ENCODE peak calls at places on chromosomes 1 and 21, in seven cellular contexts. U is left lung, T is GM23248, V is heart left ventricle, P is uterus, O is body of pancreas, S is left ventricle myocardium inferior. L is an unnamed sample.
A peak's percentile ranks its signal among the peaks of the same experiment; 100 is the strongest.

GRCh38 chr21:20997633-20998455 is at the start of gene NCAM2:
- DNase-seq in P (peak; percentile 46), U (peak; percentile 89), S (peak; percentile 79), O (peak; percentile 77), T (peak; percentile 82), V (peak; percentile 72), L (peak; percentile 16)

GRCh38 chr1:12047120-12047876 is 15.8 kb upstream of the TNFRSF8 start:
- DNase-seq in P (no peak), O (no peak), T (peak; percentile 35), U (no peak), V (no peak), S (no peak), L (no peak)

GRCh38 chr21:44837537-44837936 is 19.7 kb upstream of the SUMO3 start:
- DNase-seq in P (no peak), V (no peak), T (no peak), U (no peak), S (no peak), O (no peak), L (no peak)

GRCh38 chr1:19203440-19203839 is 6.6 kb downstream of the UBR4 start:
- DNase-seq in V (peak; percentile 49), P (no peak), T (peak; percentile 95), U (no peak), O (peak; percentile 72), S (no peak), L (peak; percentile 70)

GRCh38 chr21:33230518-33231324 is 983 bp downstream of the IFNAR2 start:
- DNase-seq in U (peak; percentile 82), S (peak; percentile 63), T (peak; percentile 84), O (peak; percentile 50), P (peak; percentile 44), V (peak; percentile 60), L (peak; percentile 60)

GRCh38 chr1:47794081-47794480 is 203.1 kb downstream of the TRABD2B start:
- DNase-seq in P (no peak), S (no peak), U (no peak), V (no peak), T (no peak), O (no peak), L (no peak)

GRCh38 chr1:178512566-178513277 is at the start of gene TEX35:
- DNase-seq in O (no peak), P (no peak), V (no peak), S (no peak), T (no peak), U (no peak), L (no peak)

GRCh38 chr1:76086109-76086508 is 11.6 kb downstream of the ST6GALNAC3 start:
- DNase-seq in P (no peak), S (no peak), V (no peak), T (no peak), U (no peak), O (no peak), L (no peak)

GRCh38 chr1:168121314-168122029 is 15.3 kb downstream of the GPR161 start:
- DNase-seq in V (peak; percentile 86), O (peak; percentile 74), P (peak; percentile 92), T (peak; percentile 79), U (no peak), S (peak; percentile 83), L (no peak)

GRCh38 chr1:212964102-212964501 is 13.8 kb downstream of the VASH2 start:
- DNase-seq in V (no peak), U (no peak), T (no peak), P (no peak), S (no peak), O (no peak), L (no peak)

GRCh38 chr1:70358921-70359564 is 4.5 kb upstream of the ANKRD13C start:
- DNase-seq in P (no peak), T (peak; percentile 68), U (no peak), V (no peak), O (no peak), S (no peak), L (peak; percentile 18)

GRCh38 chr21:39003982-39004775 is 179.1 kb downstream of the PSMG1 start:
- DNase-seq in P (no peak), V (no peak), S (no peak), T (peak; percentile 94), U (no peak), O (peak; percentile 43), L (no peak)

GRCh38 chr1:225488671-225489070 is 60.8 kb upstream of the LBR start:
- DNase-seq in O (no peak), U (no peak), T (no peak), V (no peak), S (no peak), P (no peak), L (no peak)

GRCh38 chr1:11563560-11564069 is 84.7 kb downstream of the DISP3 start:
- DNase-seq in V (no peak), U (no peak), P (no peak), S (no peak), T (peak; percentile 36), O (no peak), L (no peak)

GRCh38 chr1:200379940-200380588 is 29.8 kb downstream of the ZNF281 start:
- DNase-seq in T (no peak), U (no peak), O (no peak), V (no peak), P (no peak), S (no peak), L (no peak)
- H3K27ac ChIP-seq in T (peak overlapping the region; percentile 51), U (no peak overlapping the region), O (no peak overlapping the region), V (no peak overlapping the region), P (no peak overlapping the region), S (no peak overlapping the region), L (peak overlapping the region; percentile 87)

GRCh38 chr1:164671597-164672327 is 112.8 kb downstream of the PBX1 start:
- DNase-seq in S (no peak), P (no peak), V (no peak), T (peak; percentile 69), U (no peak), O (no peak), L (no peak)
- H3K27ac ChIP-seq in S (no peak overlapping the region), P (peak overlapping the region; percentile 68), V (no peak overlapping the region), T (peak overlapping the region; percentile 4), U (no peak overlapping the region), O (peak overlapping the region; percentile 9), L (no peak overlapping the region)

DNA sequence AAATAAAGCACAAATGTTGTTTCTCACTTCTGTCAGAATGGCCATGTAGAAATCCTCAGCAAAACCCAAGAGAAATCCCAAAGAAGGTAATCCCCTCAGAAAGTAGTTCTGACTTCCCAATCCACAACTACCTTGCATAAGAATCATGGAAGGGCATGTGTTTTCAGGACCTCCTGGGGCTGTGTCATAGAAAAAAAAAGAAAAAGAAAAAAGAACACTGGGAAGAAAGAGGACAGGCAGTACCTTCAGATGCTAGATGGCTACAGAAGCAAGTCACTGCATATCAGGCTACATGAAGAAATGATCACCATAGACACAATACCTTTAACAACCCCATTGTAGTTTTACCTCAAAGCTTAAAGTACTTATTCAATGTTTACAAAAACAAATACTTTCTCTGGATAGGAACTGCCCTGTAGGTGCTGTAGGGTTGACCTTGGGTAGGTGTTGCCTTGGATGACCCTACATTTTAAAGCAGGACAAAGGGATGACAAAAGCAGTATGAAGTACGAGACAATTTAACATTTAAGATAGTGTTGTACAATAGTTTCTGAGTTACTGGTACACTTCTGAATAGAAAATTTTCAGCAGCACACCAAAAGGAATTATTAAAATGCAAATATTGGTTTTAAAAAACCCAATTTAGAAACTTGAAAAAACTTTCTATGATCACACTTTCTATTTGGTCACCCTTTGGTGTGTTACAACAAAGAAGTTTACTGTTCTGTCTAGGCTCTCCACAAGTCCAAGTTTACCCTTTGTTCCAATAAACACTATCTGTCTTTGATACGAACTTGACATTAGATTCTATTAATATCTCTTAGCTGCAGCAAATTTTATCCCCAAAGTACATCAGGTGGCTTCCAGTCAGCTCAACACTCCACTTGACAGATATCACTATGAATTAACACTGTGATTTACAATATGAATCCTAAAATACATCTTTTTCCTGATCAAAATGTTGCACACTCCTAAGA is 5.0 kb downstream of the TRIT1 start:
- DNase-seq in S (no peak), P (no peak), V (no peak), U (no peak), T (no peak), O (no peak), L (no peak)
- H3K27ac ChIP-seq in S (peak overlapping the region; percentile 81), P (no peak overlapping the region), V (peak overlapping the region; percentile 70), U (no peak overlapping the region), T (no peak overlapping the region), O (no peak overlapping the region), L (no peak overlapping the region)

GRCh38 chr1:115433483-115433882 is 95.4 kb upstream of the NGF start:
- DNase-seq in V (no peak), U (no peak), T (no peak), O (no peak), S (no peak), P (peak; percentile 49), L (no peak)
- H3K27ac ChIP-seq in V (no peak overlapping the region), U (no peak overlapping the region), T (no peak overlapping the region), O (no peak overlapping the region), S (peak overlapping the region; percentile 11), P (peak overlapping the region; percentile 1), L (no peak overlapping the region)

GRCh38 chr1:59081795-59082194 is 215.1 kb upstream of the FGGY start:
- DNase-seq in V (no peak), O (no peak), S (no peak), P (no peak), T (peak; percentile 45), U (no peak), L (no peak)

GRCh38 chr1:59078866-59079265 is 218.0 kb upstream of the FGGY start:
- DNase-seq in V (no peak), T (no peak), P (no peak), S (no peak), O (no peak), U (no peak), L (no peak)

GRCh38 chr1:59077739-59078503 is 219.0 kb upstream of the FGGY start:
- DNase-seq in U (no peak), S (no peak), T (no peak), P (no peak), O (no peak), V (no peak), L (no peak)

GRCh38 chr1:59081181-59081580 is 215.7 kb upstream of the FGGY start:
- DNase-seq in U (no peak), P (no peak), O (no peak), T (no peak), S (no peak), V (no peak), L (no peak)

GRCh38 chr1:59079434-59080135 is 217.3 kb upstream of the FGGY start:
- DNase-seq in S (no peak), O (no peak), P (no peak), U (no peak), T (peak; percentile 53), V (no peak), L (no peak)
- H3K27ac ChIP-seq in S (no peak overlapping the region), O (no peak overlapping the region), P (no peak overlapping the region), U (no peak overlapping the region), T (peak overlapping the region; percentile 1), V (no peak overlapping the region), L (no peak overlapping the region)

DNA sequence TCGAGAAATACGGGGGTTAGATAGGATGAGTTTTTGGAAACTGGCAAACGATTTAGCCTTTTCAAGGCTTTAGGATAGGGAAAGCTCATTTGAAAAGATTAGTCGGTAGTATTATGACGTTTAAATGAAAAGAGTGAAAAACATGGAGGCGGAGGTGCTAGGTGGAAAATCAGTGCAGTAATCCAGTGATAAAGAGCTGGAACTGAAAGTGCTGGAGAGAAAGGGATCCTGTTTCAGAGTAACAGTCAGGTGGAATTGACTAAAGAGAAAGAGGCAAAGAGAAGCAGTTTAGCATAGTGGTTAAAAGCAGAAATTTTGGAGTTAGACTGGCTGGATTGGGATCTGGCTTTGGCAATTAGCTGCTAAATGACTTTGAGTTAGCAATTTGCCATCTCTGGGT is 945 bp downstream of the WDR3 start:
- DNase-seq in T (peak; percentile 41), O (no peak), U (no peak), S (no peak), P (no peak), V (no peak), L (no peak)
- H3K27ac ChIP-seq in T (peak overlapping the region; percentile 59), O (no peak overlapping the region), U (peak overlapping the region; percentile 97), S (no peak overlapping the region), P (no peak overlapping the region), V (peak overlapping the region; percentile 88), L (peak overlapping the region; percentile 78)

L was measured in epithelial cell of prostate.